ENCODE peak calls at places on chromosomes 16 and 17, in ten cellular contexts. T is naive thymus-derived CD4-positive, alpha-beta T cell; F is aorta; S is mucosa of descending colon; Z is testis; G is ascending aorta; Y is OCI-LY7; J is gastrocnemius medialis; C is lower lobe of right lung; R is GM23248. A is an unnamed sample.
A peak's percentile ranks its signal among the peaks of the same experiment; 100 is the strongest.

GRCh38 chr16:75250809-75251279 is 580 bp downstream of the BCAR1 start:
- DNase-seq in R (peak; percentile 86), Y (no peak), S (peak; percentile 88), C (no peak), J (peak; percentile 48), G (peak; percentile 80), T (no peak), F (peak; percentile 60), Z (no peak), A (peak; percentile 48)

GRCh38 chr16:86492267-86492960 is 17.9 kb upstream of the FOXF1 start:
- DNase-seq in G (no peak), F (no peak), Y (no peak), Z (no peak), S (no peak), J (no peak), T (no peak), C (no peak), R (no peak), A (no peak)

GRCh38 chr17:45981306-45981705 is 17.7 kb upstream of the STH start:
- DNase-seq in C (no peak), T (no peak), Z (no peak), F (no peak), S (no peak), Y (no peak), R (no peak), J (no peak), G (no peak), A (no peak)

GRCh38 chr16:23408242-23409201 is 44.5 kb downstream of the COG7 start:
- DNase-seq in S (peak; percentile 78), J (no peak), F (no peak), R (peak; percentile 78), G (no peak), T (no peak), Y (no peak), Z (no peak), C (no peak), A (peak; percentile 65)

GRCh38 chr17:70683936-70684335 is 514.6 kb downstream of the KCNJ2 start:
- DNase-seq in S (no peak), Y (no peak), T (no peak), G (no peak), J (no peak), R (no peak), F (no peak), C (no peak), Z (no peak), A (no peak)

GRCh38 chr17:82490512-82491195 is 28.9 kb upstream of the FOXK2 start:
- DNase-seq in J (no peak), Z (no peak), S (peak; percentile 52), R (no peak), C (no peak), T (no peak), F (no peak), Y (peak; percentile 90), G (no peak), A (peak; percentile 41)

GRCh38 chr16:2194166-2194834 is 2.1 kb downstream of the CASKIN1 start:
- DNase-seq in Z (no peak), J (no peak), T (no peak), C (no peak), R (peak; percentile 65), S (no peak), F (no peak), G (no peak), Y (no peak), A (no peak)

GRCh38 chr17:45003877-45004276 is 35.8 kb upstream of the C1QL1 start:
- DNase-seq in J (no peak), R (no peak), Y (no peak), T (no peak), S (no peak), F (no peak), Z (no peak), G (no peak), C (no peak), A (no peak)

GRCh38 chr17:81434079-81434478 is 38.8 kb downstream of the BAHCC1 start:
- DNase-seq in J (no peak), G (no peak), F (no peak), Z (peak; percentile 79), S (no peak), C (no peak), T (no peak), R (peak; percentile 49), Y (no peak), A (no peak)

GRCh38 chr16:10170016-10170415 is 12.2 kb downstream of the GRIN2A start:
- DNase-seq in R (no peak), J (no peak), T (no peak), F (no peak), G (no peak), S (no peak), Y (no peak), Z (no peak), C (no peak), A (no peak)

DNA sequence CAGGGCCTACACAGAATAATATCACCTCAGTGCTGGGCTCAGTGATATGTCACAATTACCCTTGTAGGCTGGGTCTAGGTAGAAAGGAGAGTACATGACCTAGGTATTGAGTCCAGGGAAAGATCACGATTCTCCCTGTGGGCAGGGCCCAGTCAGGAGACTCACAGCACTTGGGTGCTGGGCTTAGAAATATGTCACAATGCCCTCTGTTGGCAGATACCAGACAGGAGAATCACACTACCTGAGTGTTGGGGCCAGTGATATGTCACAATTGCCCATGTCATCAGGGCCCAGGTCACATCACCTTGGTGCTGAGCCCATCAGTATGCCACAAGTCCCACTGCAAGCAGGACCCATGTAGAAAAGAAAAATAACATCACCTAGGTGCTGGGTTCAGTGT is 2105.5 kb downstream of the TP53TG3F start:
- DNase-seq in C (no peak), T (no peak), R (no peak), J (no peak), Y (no peak), F (no peak), G (no peak), Z (no peak), S (no peak), A (no peak)
- H3K9me3 ChIP-seq in C (no peaks in the 10 kb centered on the region), T (no peaks in the 10 kb centered on the region), R (no peaks in the 10 kb centered on the region), J (no peaks in the 10 kb centered on the region), Y (no peaks in the 10 kb centered on the region), F (peaks cover 2% of the 10 kb centered on the region), G (no peaks in the 10 kb centered on the region), Z (no peaks in the 10 kb centered on the region), S (peaks cover 63% of the 10 kb centered on the region), A (no peaks in the 10 kb centered on the region)

GRCh38 chr16:58809213-58809612 is 75.1 kb upstream of the GOT2 start:
- DNase-seq in G (no peak), Y (no peak), Z (no peak), T (no peak), J (no peak), S (no peak), C (no peak), R (no peak), F (no peak), A (no peak)

GRCh38 chr16:58815188-58815888 is 81.2 kb upstream of the GOT2 start:
- DNase-seq in T (no peak), F (no peak), S (no peak), R (no peak), Z (no peak), C (no peak), Y (no peak), G (no peak), J (no peak), A (no peak)

GRCh38 chr16:58820359-58820758 is 86.2 kb upstream of the GOT2 start:
- DNase-seq in G (no peak), S (no peak), C (no peak), T (no peak), R (no peak), Z (no peak), F (no peak), Y (no peak), J (no peak), A (no peak)

DNA sequence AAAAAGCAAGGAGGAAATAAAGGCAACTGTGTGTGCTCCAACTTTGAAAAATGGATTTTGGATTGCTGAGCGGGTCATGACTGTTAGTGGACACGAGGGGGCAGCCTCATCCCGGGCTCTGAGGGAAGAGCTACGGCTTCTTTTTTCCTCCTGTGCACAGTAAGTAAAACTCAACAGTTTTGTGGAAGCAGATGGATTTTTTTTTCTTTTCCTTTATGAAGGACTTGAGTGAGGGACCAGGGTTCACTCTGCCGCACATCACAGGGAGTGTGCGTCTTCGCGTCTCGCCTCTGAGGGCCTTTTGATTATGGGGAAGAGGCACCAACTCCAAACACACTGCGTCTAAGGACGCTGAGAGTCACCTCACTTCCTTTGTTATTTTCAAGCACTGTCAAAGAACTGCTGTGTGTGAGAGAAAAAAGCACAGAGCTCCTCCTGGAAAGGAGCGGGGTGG is 80.3 kb upstream of the GOT2 start:
- DNase-seq in Z (peak; percentile 56), J (peak; percentile 15), R (peak; percentile 68), C (peak; percentile 51), T (peak; percentile 22), S (peak; percentile 31), F (peak; percentile 46), Y (peak; percentile 40), G (no peak), A (peak; percentile 58)
- H3K4me3 ChIP-seq in Z (no peak overlapping the region), J (peak overlapping the region; percentile 34), R (peak overlapping the region; percentile 58), C (peak overlapping the region; percentile 9), T (peak overlapping the region; percentile 8), S (no peak overlapping the region), F (no peak overlapping the region), Y (no peak overlapping the region), G (peak overlapping the region; percentile 17), A (peak overlapping the region; percentile 43)

DNA sequence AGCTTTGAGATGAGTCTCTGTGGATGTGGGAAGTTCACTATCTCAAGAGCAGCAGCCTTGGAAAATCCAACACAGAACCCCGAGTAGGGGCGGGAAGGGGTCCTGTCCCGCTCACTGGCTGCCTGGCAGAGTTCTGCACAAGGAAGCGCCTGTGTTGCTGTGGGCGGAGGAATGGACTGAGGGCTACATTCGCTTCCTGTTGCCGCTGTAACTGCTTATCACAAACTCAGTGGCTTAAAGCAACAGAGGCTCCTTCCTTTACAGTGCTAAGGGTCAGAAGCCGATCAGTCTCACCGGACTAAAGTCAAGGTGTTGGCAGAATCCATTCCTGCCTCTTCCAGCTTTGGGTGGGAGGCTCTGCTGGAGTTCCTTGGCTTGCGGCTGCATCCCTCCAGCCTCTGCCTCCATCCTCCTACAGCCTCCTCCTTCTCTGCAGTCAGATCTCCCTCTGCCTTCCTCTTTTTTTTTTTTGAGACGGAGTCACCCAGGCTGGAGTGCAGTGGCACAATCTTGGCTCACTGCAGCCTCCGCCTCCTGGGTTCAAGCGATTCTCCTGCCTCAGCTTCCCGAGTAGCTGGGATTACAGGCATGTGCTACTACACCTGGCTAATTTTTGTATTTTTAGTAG is 305.3 kb downstream of the SEC14L1 start:
- DNase-seq in G (no peak), Z (peak; percentile 70), J (no peak), T (no peak), F (peak; percentile 73), C (peak; percentile 73), Y (peak; percentile 92), R (no peak), S (peak; percentile 76), A (peak; percentile 81)
- H3K4me1 ChIP-seq in G (peaks cover 7% of the 10 kb centered on the region), Z (peaks cover 51% of the 10 kb centered on the region), J (peaks cover 44% of the 10 kb centered on the region), T (peaks cover 83% of the 10 kb centered on the region), F (peaks cover 1% of the 10 kb centered on the region), C (peaks cover 81% of the 10 kb centered on the region), Y (peaks cover 89% of the 10 kb centered on the region), R (peaks cover 49% of the 10 kb centered on the region), S (peaks cover 55% of the 10 kb centered on the region), A (peaks cover 40% of the 10 kb centered on the region)

GRCh38 chr16:3306078-3306477 is 781 bp downstream of the ZNF75A start:
- DNase-seq in Y (no peak), F (no peak), R (no peak), G (no peak), T (no peak), J (no peak), Z (no peak), C (no peak), S (no peak), A (no peak)

GRCh38 chr16:3305109-3306068 is at the start of the genes TIGD7 and ZNF75A:
- DNase-seq in F (peak; percentile 93), S (peak; percentile 88), G (peak; percentile 92), Z (peak; percentile 94), C (peak; percentile 94), T (peak; percentile 85), Y (no peak), R (peak; percentile 96), J (peak; percentile 78), A (peak; percentile 95)

GRCh38 chr16:3304370-3304769 is 860 bp downstream of the TIGD7 start:
- DNase-seq in T (no peak), G (no peak), S (no peak), R (peak; percentile 32), F (no peak), Z (no peak), Y (no peak), J (no peak), C (no peak), A (no peak)
- H3K9me3 ChIP-seq in T (no peaks in the 10 kb centered on the region), G (peaks cover 36% of the 10 kb centered on the region), S (peaks cover 82% of the 10 kb centered on the region), R (peaks cover 9% of the 10 kb centered on the region), F (peaks cover 18% of the 10 kb centered on the region), Z (no peaks in the 10 kb centered on the region), Y (no peaks in the 10 kb centered on the region), J (peaks cover 3% of the 10 kb centered on the region), C (peaks cover 66% of the 10 kb centered on the region), A (peaks cover 10% of the 10 kb centered on the region)

A was measured in right cardiac atrium.